ENCODE peak calls at places on chromosomes 7 and 10, in seven cellular contexts. V, T, Z, Q, P, K and C are unnamed samples.

GRCh38 chr7:49294611-49295010 is 370.3 kb downstream of the CDC14C start:
- DNase-seq in Q (no peak), T (no peak), V (no peak), Z (no peak), K (no peak), P (no peak), C (no peak)

GRCh38 chr7:107007004-107007891 is 37.3 kb upstream of the PRKAR2B start:
- DNase-seq in Q (no peak), V (no peak), P (no peak), K (no peak), T (no peak), Z (no peak), C (no peak)

GRCh38 chr7:1175967-1176851 is 16.2 kb upstream of the ZFAND2A start:
- DNase-seq in Q (peak; percentile 67), V (peak; percentile 89), P (peak; percentile 91), K (peak; percentile 68), Z (peak; percentile 96), T (peak; percentile 51), C (peak; percentile 87)

GRCh38 chr7:97002555-97003261 is 2.6 kb upstream of the DLX6 start:
- DNase-seq in V (no peak), Z (no peak), Q (no peak), P (no peak), K (no peak), T (no peak), C (no peak)

GRCh38 chr7:157981778-157982177 is 605.8 kb downstream of the PTPRN2 start:
- DNase-seq in V (no peak), T (no peak), K (no peak), P (no peak), Z (no peak), Q (no peak), C (no peak)

GRCh38 chr7:121504478-121504877 is 108.4 kb upstream of the FAM3C start:
- DNase-seq in K (no peak), Q (no peak), T (no peak), Z (no peak), P (no peak), V (no peak), C (no peak)

GRCh38 chr10:17144032-17144431 is 14.4 kb upstream of the CUBN start:
- DNase-seq in P (no peak), Z (no peak), T (no peak), V (no peak), Q (no peak), K (no peak), C (no peak)

GRCh38 chr7:101924171-101924570 is 106.7 kb downstream of the CUX1 start:
- DNase-seq in P (no peak), K (no peak), V (no peak), T (no peak), Q (no peak), Z (no peak), C (no peak)

GRCh38 chr7:105487559-105488218 is 34.4 kb downstream of the PUS7 start:
- DNase-seq in T (no peak), Z (peak; percentile 52), V (no peak), Q (no peak), P (no peak), K (no peak), C (no peak)

GRCh38 chr10:85642421-85643170 is 724.0 kb downstream of the GRID1 start:
- DNase-seq in T (no peak), Z (no peak), Q (no peak), K (no peak), V (no peak), P (peak; percentile 56), C (no peak)

GRCh38 chr10:87752571-87752970 is 65.5 kb downstream of the ATAD1 start:
- DNase-seq in T (no peak), Q (no peak), P (no peak), K (no peak), V (no peak), Z (no peak), C (no peak)

GRCh38 chr7:25947669-25948516 is 204.1 kb upstream of the NFE2L3 start:
- DNase-seq in T (no peak), K (no peak), Q (no peak), Z (no peak), P (no peak), V (no peak), C (no peak)

GRCh38 chr7:105996860-105997737 is 34.0 kb downstream of the CDHR3 start:
- DNase-seq in V (peak; percentile 41), T (no peak), Q (no peak), K (no peak), Z (no peak), P (no peak), C (no peak)